ENCODE peak calls at places on chromosomes 3 and 15, in four cellular contexts. N, Q, Z and F are unnamed samples.

GRCh38 chr3:151008699-151009098 is 36.2 kb upstream of the CLRN1 start:
- DNase-seq in N (peak), Q (no peak), Z (no peak), F (peak)

GRCh38 chr3:36149447-36149865 is 230.8 kb upstream of the STAC start:
- DNase-seq in N (no peak), Q (no peak), Z (peak), F (no peak)

GRCh38 chr3:119368243-119368800 is 74.1 kb downstream of the ARHGAP31 start:
- DNase-seq in N (no peak), Q (no peak), Z (no peak), F (no peak)

GRCh38 chr3:188489639-188490405 is 335.9 kb downstream of the LPP start:
- DNase-seq in N (no peak), Q (no peak), Z (no peak), F (peak)

GRCh38 chr3:63387568-63387967 is 109.5 kb downstream of the SYNPR start:
- DNase-seq in N (peak), Q (no peak), Z (no peak), F (no peak)

GRCh38 chr3:188400494-188401243 is 246.7 kb downstream of the LPP start:
- DNase-seq in N (no peak), Q (no peak), Z (no peak), F (no peak)

GRCh38 chr15:72782993-72783562 is 480 bp downstream of the ADPGK start:
- DNase-seq in N (peak), Q (no peak), Z (peak), F (peak)

GRCh38 chr15:82952156-82953081 is at the start of gene HOMER2:
- DNase-seq in N (peak), Q (peak), Z (no peak), F (no peak)

GRCh38 chr15:95375281-95375680 is 955.2 kb upstream of the NR2F2 start:
- DNase-seq in N (no peak), Q (no peak), Z (no peak), F (no peak)

GRCh38 chr3:63807901-63808589 is 11.1 kb upstream of the C3orf49 start:
- DNase-seq in N (no peak), Q (no peak), Z (no peak), F (no peak)

GRCh38 chr3:6928064-6928463 is 67.1 kb downstream of the GRM7 start:
- DNase-seq in N (no peak), Q (no peak), Z (no peak), F (no peak)

GRCh38 chr15:92959219-92959618 is 59.1 kb downstream of the CHD2 start:
- DNase-seq in N (no peak), Q (no peak), Z (no peak), F (no peak)

GRCh38 chr3:62722344-62722743 is 152.9 kb downstream of the CADPS start:
- DNase-seq in N (no peak), Q (no peak), Z (no peak), F (no peak)

GRCh38 chr3:79885407-79885806 is 117.6 kb upstream of the ROBO1 start:
- DNase-seq in N (no peak), Q (no peak), Z (no peak), F (no peak)

GRCh38 chr3:79881431-79881830 is 113.6 kb upstream of the ROBO1 start:
- DNase-seq in N (no peak), Q (no peak), Z (no peak), F (no peak)

GRCh38 chr3:79886204-79886603 is 118.4 kb upstream of the ROBO1 start:
- DNase-seq in N (peak), Q (no peak), Z (no peak), F (no peak)

GRCh38 chr3:79887203-79887602 is 119.4 kb upstream of the ROBO1 start:
- DNase-seq in N (no peak), Q (no peak), Z (no peak), F (no peak)
- H4K8ac ChIP-seq in N (no peak), Q (no peak), Z (no peak), F (no peak)

GRCh38 chr15:74380361-74381189 is 13.1 kb upstream of the CYP11A1 start:
- DNase-seq in N (no peak), Q (no peak), Z (no peak), F (no peak)
- H2AK5ac ChIP-seq in N (no peak), Q (no peak), Z (peak), F (no peak)

GRCh38 chr3:49422379-49423248 is at the start of gene AMT:
- DNase-seq in N (peak), Q (peak), Z (peak), F (peak)
- H4K8ac ChIP-seq in N (no peak), Q (peak), Z (peak), F (peak)

GRCh38 chr3:126818696-126819095 is 114.7 kb downstream of the CHCHD6 start:
- DNase-seq in N (no peak), Q (no peak), Z (no peak), F (no peak)
- H2AK5ac ChIP-seq in N (no peak), Q (peak), Z (no peak), F (no peak)

GRCh38 chr3:146326875-146327543 is 76.1 kb upstream of the PLSCR4 start:
- DNase-seq in N (peak), Q (no peak), Z (peak), F (peak)
- H4K8ac ChIP-seq in N (no peak), Q (no peak), Z (no peak), F (no peak)

DNA sequence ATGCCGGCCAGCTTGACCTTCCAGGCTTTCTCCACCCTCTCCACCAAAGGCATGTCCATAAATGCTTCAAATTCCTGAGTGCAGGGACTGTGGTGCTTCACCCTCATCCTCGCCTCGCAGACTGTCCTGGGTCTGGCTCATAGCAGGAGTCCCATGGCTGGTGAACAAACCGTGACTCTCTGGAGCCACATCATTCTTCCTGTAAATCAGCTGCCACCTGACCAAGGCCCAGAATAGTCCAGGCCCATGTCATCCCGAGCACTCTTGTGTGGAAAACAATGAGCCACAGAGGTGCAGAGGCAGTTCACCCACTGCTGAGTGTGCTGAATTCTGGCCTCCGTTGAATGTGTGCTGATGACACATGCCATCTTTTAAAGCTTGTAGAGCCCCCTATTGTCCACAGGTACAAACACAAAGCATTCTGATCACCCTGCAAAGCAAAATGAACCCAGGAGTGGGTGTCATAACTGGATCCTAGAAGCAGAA is 68.6 kb downstream of the ABHD5 start:
- DNase-seq in N (peak), Q (no peak), Z (peak), F (peak)
- H2AK5ac ChIP-seq in N (no peak), Q (no peak), Z (no peak), F (peak)

DNA sequence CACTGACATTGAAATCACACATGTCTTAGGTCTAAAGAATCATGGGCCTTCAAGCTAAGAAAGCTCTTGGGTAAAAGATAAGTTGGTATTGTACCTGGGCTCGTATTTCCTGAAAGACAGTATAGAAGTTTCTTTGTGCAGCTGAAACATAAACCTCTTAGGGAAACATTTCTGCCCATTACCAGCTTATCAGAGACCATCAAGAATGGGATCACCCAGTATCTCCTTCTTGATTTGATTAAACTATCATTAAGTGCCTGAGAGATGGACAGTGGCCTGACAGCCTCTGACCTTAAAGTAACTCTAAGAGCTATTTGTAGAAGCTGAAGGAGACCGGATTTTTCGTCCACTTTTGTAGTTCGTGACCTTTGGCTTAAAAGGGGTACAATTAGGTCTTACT is 265.3 kb downstream of the ERC2 start:
- DNase-seq in N (no peak), Q (no peak), Z (no peak), F (no peak)
- H4K8ac ChIP-seq in N (no peak), Q (no peak), Z (no peak), F (no peak)

GRCh38 chr15:74180689-74181602 is 7.4 kb downstream of the ISLR start:
- DNase-seq in N (no peak), Q (no peak), Z (no peak), F (no peak)
- H2AK5ac ChIP-seq in N (no peak), Q (no peak), Z (no peak), F (no peak)